ENCODE peak calls at places on chromosomes 6 and 20, in four cellular contexts. S is CD8-positive, alpha-beta T cell; D is AG04450; F is heart left ventricle. O is an unnamed sample.

GRCh38 chr6:168825226-168826077 is 384.5 kb downstream of the SMOC2 start:
- DNase-seq in S (no peak), D (no peak), F (no peak), O (no peak)

GRCh38 chr20:10398834-10399369 is 35.1 kb downstream of the MKKS start:
- DNase-seq in S (no peak), D (no peak), F (no peak), O (no peak)

GRCh38 chr6:142395768-142396231 is 94.0 kb downstream of the ADGRG6 start:
- DNase-seq in S (no peak), D (no peak), F (no peak), O (no peak)

GRCh38 chr20:59221049-59221748 is 57.6 kb downstream of the ZNF831 start:
- DNase-seq in S (no peak), D (no peak), F (no peak), O (no peak)

GRCh38 chr20:3652217-3652616 is 11.0 kb downstream of the GFRA4 start:
- DNase-seq in S (peak; percentile 31), D (no peak), F (no peak), O (no peak)

GRCh38 chr6:38115633-38116022 is 296.1 kb downstream of the ZFAND3 start:
- DNase-seq in S (no peak), D (no peak), F (no peak), O (no peak)

GRCh38 chr6:20569000-20569610 is 34.8 kb downstream of the CDKAL1 start:
- DNase-seq in S (no peak), D (no peak), F (no peak), O (no peak)

GRCh38 chr6:44655368-44656342 is 268.1 kb downstream of the CDC5L start:
- DNase-seq in S (peak; percentile 88), D (no peak), F (peak; percentile 54), O (peak; percentile 69)

GRCh38 chr6:34146801-34147592 is 1.1 kb upstream of the GRM4 start:
- DNase-seq in S (no peak), D (no peak), F (peak; percentile 25), O (no peak)

GRCh38 chr6:52089758-52090348 is 2.4 kb upstream of the PKHD1 start:
- DNase-seq in S (no peak), D (no peak), F (no peak), O (no peak)

GRCh38 chr6:36759177-36759757 is 61.6 kb downstream of the RAB44 start:
- DNase-seq in S (peak; percentile 83), D (peak; percentile 45), F (peak; percentile 78), O (peak; percentile 74)

GRCh38 chr6:45310118-45310788 is 17.9 kb upstream of the RUNX2 start:
- DNase-seq in S (peak; percentile 80), D (no peak), F (peak; percentile 28), O (no peak)

GRCh38 chr6:85185977-85186376 is 263.9 kb upstream of the NT5E start:
- DNase-seq in S (no peak), D (no peak), F (no peak), O (no peak)

GRCh38 chr20:51457281-51457932 is 85.1 kb downstream of the NFATC2 start:
- DNase-seq in S (no peak), D (no peak), F (peak; percentile 72), O (peak; percentile 63)

GRCh38 chr6:3568396-3569082 is 111.7 kb upstream of the SLC22A23 start:
- DNase-seq in S (no peak), D (no peak), F (no peak), O (no peak)

GRCh38 chr20:46814366-46815232 is 80.0 kb upstream of the EYA2 start:
- DNase-seq in S (no peak), D (peak; percentile 39), F (no peak), O (no peak)

GRCh38 chr6:13708679-13709261 is 2.9 kb downstream of the RANBP9 start:
- DNase-seq in S (no peak), D (no peak), F (no peak), O (no peak)

GRCh38 chr6:9623985-9624384 is 790.9 kb downstream of the TFAP2A start:
- DNase-seq in S (no peak), D (no peak), F (no peak), O (no peak)

GRCh38 chr6:132270745-132271414 is 130.4 kb downstream of the MOXD1 start:
- DNase-seq in S (no peak), D (no peak), F (no peak), O (no peak)

GRCh38 chr20:63534831-63535651 is 2.1 kb downstream of the PTK6 start:
- DNase-seq in S (no peak), D (no peak), F (peak; percentile 24), O (no peak)

GRCh38 chr6:164826831-164827468 is 482.5 kb downstream of the C6orf118 start:
- DNase-seq in S (no peak), D (no peak), F (no peak), O (no peak)

GRCh38 chr6:166591961-166592520 is 5.6 kb upstream of the RAMACL start:
- DNase-seq in S (no peak), D (no peak), F (no peak), O (no peak)

GRCh38 chr6:64520050-64520449 is 884.4 kb downstream of the PHF3 start:
- DNase-seq in S (no peak), D (peak; percentile 68), F (no peak), O (no peak)

GRCh38 chr6:16961577-16961976 is 140.3 kb upstream of the STMND1 start:
- DNase-seq in S (no peak), D (no peak), F (no peak), O (no peak)

GRCh38 chr20:710762-711120 is 35.1 kb upstream of the SCRT2 start:
- DNase-seq in S (no peak), D (no peak), F (no peak), O (no peak)

GRCh38 chr20:36861875-36862801 is 13.8 kb upstream of the TLDC2 start:
- DNase-seq in S (no peak), D (no peak), F (peak; percentile 91), O (peak; percentile 95)

DNA sequence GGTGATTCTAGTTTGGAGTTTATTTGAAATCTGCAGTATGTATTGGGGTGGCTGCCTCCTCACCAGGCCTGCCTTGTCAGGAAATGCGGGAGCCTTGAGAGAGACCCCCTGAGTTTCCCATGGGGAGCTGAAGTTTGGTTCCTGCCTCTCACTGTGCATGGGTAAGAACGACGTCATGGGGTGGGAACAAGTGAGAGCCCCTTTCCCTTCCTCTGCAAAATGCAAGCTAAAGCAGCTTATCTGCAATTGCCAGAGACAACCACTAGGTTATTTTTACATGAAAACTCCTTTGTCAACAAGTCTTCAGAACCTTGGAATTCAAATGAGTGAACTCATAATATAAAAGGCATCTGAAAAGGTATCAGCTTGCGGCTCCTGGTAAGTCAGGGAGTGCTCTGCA is 58.4 kb downstream of the TMEM170B start:
- DNase-seq in S (no peak), D (no peak), F (no peak), O (no peak)
- TF ChIP-seq CTCF in S (no peak), D (peak; percentile 37), F (no peak), O (no peak)

GRCh38 chr20:32204485-32205115 is 2.9 kb downstream of the PLAGL2 start:
- DNase-seq in S (no peak), D (no peak), F (no peak), O (no peak)
- H3K4me3 ChIP-seq in S (no peak overlapping the region), D (no peak overlapping the region), F (peak overlapping the region; percentile 95), O (no peak overlapping the region)

GRCh38 chr20:22763257-22763906 is 179.0 kb upstream of the FOXA2 start:
- DNase-seq in S (no peak), D (no peak), F (peak; percentile 75), O (no peak)
- H3K27ac ChIP-seq in S (no peak overlapping the region), D (no peak overlapping the region), F (peak overlapping the region; percentile 59), O (peak overlapping the region; percentile 72)

GRCh38 chr20:50360921-50361320 is 149.3 kb upstream of the PTPN1 start:
- DNase-seq in S (no peak), D (no peak), F (no peak), O (no peak)
- TF ChIP-seq CTCF in S (no peak), D (no peak), F (no peak), O (no peak)

GRCh38 chr6:138986578-138986977 is 1.5 kb downstream of the REPS1 start:
- DNase-seq in S (no peak), D (no peak), F (no peak), O (no peak)
- H3K4me3 ChIP-seq in S (peak overlapping the region; percentile 67), D (peak overlapping the region; percentile 85), F (peak overlapping the region; percentile 97), O (no peak overlapping the region)

O was measured in adrenal gland.